ENCODE peak calls at places on chromosomes 13 and 19, in five cellular contexts. C, U, N, A and P are unnamed samples.

GRCh38 chr19:51514866-51515481 is 13.4 kb upstream of the SIGLEC12 start:
- DNase-seq in U (no peak), N (no peak), A (peak; percentile 31), C (peak; percentile 67), P (peak; percentile 57)

GRCh38 chr19:4519521-4520277 is 1.4 kb upstream of the PLIN4 start:
- DNase-seq in U (peak; percentile 83), C (no peak), A (no peak), N (peak; percentile 73), P (no peak)

GRCh38 chr19:54137913-54138776 is 583 bp downstream of the CNOT3 start:
- DNase-seq in A (no peak), U (no peak), N (no peak), C (no peak), P (peak; percentile 47)

GRCh38 chr13:20400774-20401173 is 124.9 kb downstream of the CRYL1 start:
- DNase-seq in A (no peak), U (no peak), N (no peak), C (peak; percentile 33), P (no peak)

GRCh38 chr13:105127732-105128131 is 1407.7 kb downstream of the EFNB2 start:
- DNase-seq in A (no peak), C (no peak), U (no peak), N (no peak), P (no peak)

GRCh38 chr13:40639226-40639681 is 27.2 kb downstream of the FOXO1 start:
- DNase-seq in C (no peak), A (no peak), N (no peak), U (peak; percentile 46), P (no peak)

GRCh38 chr19:778910-779653 is 18.2 kb upstream of the PTBP1 start:
- DNase-seq in U (no peak), A (no peak), N (peak; percentile 61), C (no peak), P (no peak)

GRCh38 chr13:110799246-110800236 is 86.0 kb downstream of the ING1 start:
- DNase-seq in U (peak; percentile 71), N (peak; percentile 65), C (no peak), A (no peak), P (no peak)

GRCh38 chr19:54561840-54562239 is 11.8 kb upstream of the LILRA2 start:
- DNase-seq in A (no peak), N (no peak), C (no peak), U (no peak), P (no peak)